ENCODE peak calls at places on chromosomes 13 and 19, in four cellular contexts. S, T, L and M are unnamed samples.

GRCh38 chr19:5149508-5149907 is 180.6 kb downstream of the KDM4B start:
- DNase-seq in L (no peak), T (no peak), S (no peak), M (no peak)

GRCh38 chr19:21588202-21588601 is 82.8 kb downstream of the ZNF429 start:
- DNase-seq in L (no peak), T (no peak), S (no peak), M (no peak)

GRCh38 chr19:31263317-31263716 is 85.9 kb downstream of the TSHZ3 start:
- DNase-seq in S (no peak), L (peak), T (no peak), M (no peak)

GRCh38 chr19:41376998-41377365 is 649 bp downstream of the TMEM91 start:
- DNase-seq in T (no peak), L (no peak), S (no peak), M (no peak)

GRCh38 chr13:19862511-19863313 is 737 bp downstream of the ZMYM5 start:
- DNase-seq in L (no peak), S (no peak), T (no peak), M (peak)

GRCh38 chr19:28700176-28700575 is 512.8 kb downstream of the UQCRFS1 start:
- DNase-seq in L (no peak), S (no peak), T (no peak), M (no peak)

GRCh38 chr19:18478545-18479311 is 40.8 kb upstream of the ISYNA1 start:
- DNase-seq in S (peak), T (peak), L (peak), M (peak)

GRCh38 chr13:111132948-111133347 is 17.8 kb downstream of the ARHGEF7 start:
- DNase-seq in T (no peak), L (no peak), S (no peak), M (no peak)

GRCh38 chr13:110113284-110113764 is 193.6 kb downstream of the COL4A1 start:
- DNase-seq in S (no peak), T (no peak), L (no peak), M (no peak)

GRCh38 chr13:51733656-51734334 is 70.2 kb downstream of the DHRS12 start:
- DNase-seq in T (no peak), L (no peak), S (no peak), M (no peak)